ENCODE peak calls at places on chromosomes 7 and 10, in nine cellular contexts. S is adrenal gland; D is ELF-1; T is GM12892; M is A172; C is activated effector memory CD4-positive, alpha-beta T cell treated with Interleukin-2 at 50 U/mL for 16 hours; W is HCT116; X is PC-3; Z is NCI-H345. K is an unnamed sample.
A peak's percentile ranks its signal among the peaks of the same experiment; 100 is the strongest.

GRCh38 chr7:84182301-84182700 is 12.3 kb downstream of the SEMA3A start:
- DNase-seq in S (no peak), D (no peak), T (no peak), M (no peak), C (no peak), W (no peak), X (no peak), Z (no peak), K (no peak)

GRCh38 chr10:15168296-15168780 is at the start of gene NMT2:
- DNase-seq in S (peak; percentile 91), D (peak; percentile 89), T (peak; percentile 90), M (peak; percentile 65), C (no peak), W (peak; percentile 68), X (peak; percentile 65), Z (peak; percentile 83), K (peak; percentile 87)

GRCh38 chr10:36748128-36748871 is 377.1 kb upstream of the ANKRD30A start:
- DNase-seq in S (no peak), D (no peak), T (no peak), M (no peak), C (no peak), W (no peak), X (no peak), Z (no peak), K (no peak)

GRCh38 chr7:103348959-103349358 is 1.5 kb downstream of the PSMC2 start:
- DNase-seq in S (no peak), D (no peak), T (no peak), M (no peak), C (no peak), W (no peak), X (no peak), Z (no peak), K (no peak)

GRCh38 chr7:122137291-122138077 is 6.6 kb downstream of the AASS start:
- DNase-seq in S (no peak), D (no peak), T (no peak), M (peak; percentile 47), C (no peak), W (no peak), X (no peak), Z (no peak), K (no peak)

GRCh38 chr7:88289505-88290129 is 17.1 kb downstream of the STEAP4 start:
- DNase-seq in S (no peak), D (no peak), T (no peak), M (peak; percentile 97), C (no peak), W (peak; percentile 73), X (peak; percentile 88), Z (no peak), K (no peak)

GRCh38 chr10:116687633-116688032 is 54.7 kb downstream of the HSPA12A start:
- DNase-seq in S (no peak), D (no peak), T (no peak), M (no peak), C (no peak), W (no peak), X (no peak), Z (no peak), K (no peak)

GRCh38 chr10:66151346-66151745 is 774.5 kb upstream of the LRRTM3 start:
- DNase-seq in S (no peak), D (no peak), T (no peak), M (no peak), C (no peak), W (no peak), X (peak; percentile 62), Z (no peak), K (no peak)

GRCh38 chr7:92576296-92576695 is 13.9 kb downstream of the FAM133B start:
- DNase-seq in S (no peak), D (no peak), T (no peak), M (no peak), C (no peak), W (no peak), X (no peak), Z (no peak), K (no peak)

GRCh38 chr10:132512693-132513345 is 24.8 kb upstream of the INPP5A start:
- DNase-seq in S (no peak), D (no peak), T (no peak), M (no peak), C (no peak), W (no peak), X (no peak), Z (no peak), K (no peak)

GRCh38 chr10:31927597-31928530 is 767 bp downstream of the ARHGAP12 start:
- DNase-seq in S (peak; percentile 76), D (peak; percentile 77), T (peak; percentile 31), M (peak; percentile 55), C (peak; percentile 49), W (no peak), X (peak; percentile 45), Z (peak; percentile 61), K (peak; percentile 70)

GRCh38 chr7:126163647-126164046 is 1089.1 kb downstream of the GRM8 start:
- DNase-seq in S (no peak), D (no peak), T (no peak), M (no peak), C (no peak), W (no peak), X (no peak), Z (no peak), K (no peak)

GRCh38 chr10:30587522-30588031 is 42.0 kb downstream of the LYZL2 start:
- DNase-seq in S (peak; percentile 62), D (no peak), T (peak; percentile 39), M (no peak), C (no peak), W (no peak), X (no peak), Z (no peak), K (peak; percentile 73)

GRCh38 chr7:12729112-12729511 is 41.7 kb downstream of the ARL4A start:
- DNase-seq in S (peak; percentile 80), D (peak; percentile 28), T (no peak), M (peak; percentile 42), C (no peak), W (no peak), X (peak; percentile 30), Z (peak; percentile 92), K (no peak)

GRCh38 chr7:50962962-50963374 is 180.3 kb upstream of the GRB10 start:
- DNase-seq in S (peak; percentile 79), D (peak; percentile 77), T (no peak), M (peak; percentile 100), C (no peak), W (peak; percentile 86), X (peak; percentile 97), Z (peak; percentile 85), K (no peak)

GRCh38 chr7:98997836-98998235 is 119.5 kb downstream of the TRRAP start:
- DNase-seq in S (no peak), D (no peak), T (no peak), M (no peak), C (no peak), W (no peak), X (no peak), Z (no peak), K (no peak)

GRCh38 chr7:142587578-142588191 is 161.6 kb upstream of the PRSS1 start:
- DNase-seq in S (no peak), D (peak; percentile 37), T (no peak), M (peak; percentile 79), C (no peak), W (peak; percentile 82), X (peak; percentile 82), Z (peak; percentile 20), K (no peak)

GRCh38 chr7:774161-775109 is 47.4 kb upstream of the PRKAR1B start:
- DNase-seq in S (peak; percentile 76), D (peak; percentile 82), T (peak; percentile 67), M (no peak), C (peak; percentile 41), W (peak; percentile 7), X (peak; percentile 32), Z (peak; percentile 32), K (peak; percentile 56)

GRCh38 chr7:128052404-128052803 is 21.2 kb upstream of the LRRC4 start:
- DNase-seq in S (no peak), D (no peak), T (no peak), M (no peak), C (no peak), W (no peak), X (no peak), Z (no peak), K (no peak)

GRCh38 chr7:152643979-152644559 is 31.9 kb downstream of the XRCC2 start:
- DNase-seq in S (no peak), D (peak; percentile 29), T (no peak), M (no peak), C (no peak), W (no peak), X (no peak), Z (no peak), K (no peak)

GRCh38 chr10:78696791-78697420 is 371.9 kb upstream of the ZMIZ1 start:
- DNase-seq in S (peak; percentile 60), D (no peak), T (no peak), M (no peak), C (no peak), W (no peak), X (no peak), Z (no peak), K (no peak)

GRCh38 chr7:254337-255037 is 35.5 kb upstream of the FOXL3 start:
- DNase-seq in S (no peak), D (no peak), T (no peak), M (no peak), C (no peak), W (no peak), X (no peak), Z (no peak), K (no peak)

GRCh38 chr10:5089869-5090268 is 4.3 kb upstream of the AKR1C3 start:
- DNase-seq in S (no peak), D (peak; percentile 42), T (no peak), M (peak; percentile 38), C (no peak), W (peak; percentile 34), X (peak; percentile 49), Z (peak; percentile 84), K (no peak)

GRCh38 chr7:2928613-2929311 is 84.7 kb upstream of the GNA12 start:
- DNase-seq in S (peak; percentile 74), D (no peak), T (no peak), M (no peak), C (no peak), W (no peak), X (no peak), Z (peak; percentile 65), K (no peak)

GRCh38 chr7:41027428-41028115 is 675.3 kb downstream of the INHBA start:
- DNase-seq in S (no peak), D (no peak), T (no peak), M (peak; percentile 100), C (no peak), W (no peak), X (peak; percentile 88), Z (no peak), K (no peak)

GRCh38 chr10:58742141-58742540 is 229.5 kb downstream of the BICC1 start:
- DNase-seq in S (no peak), D (no peak), T (no peak), M (no peak), C (no peak), W (no peak), X (no peak), Z (no peak), K (no peak)

GRCh38 chr10:124082555-124082954 is 10.8 kb downstream of the CHST15 start:
- DNase-seq in S (no peak), D (no peak), T (no peak), M (no peak), C (no peak), W (no peak), X (no peak), Z (no peak), K (no peak)

GRCh38 chr7:84982199-84982598 is 204.7 kb downstream of the SEMA3D start:
- DNase-seq in S (no peak), D (no peak), T (no peak), M (no peak), C (no peak), W (no peak), X (no peak), Z (no peak), K (no peak)

GRCh38 chr10:35486297-35486991 is 118.7 kb upstream of the GJD4 start:
- DNase-seq in S (no peak), D (no peak), T (no peak), M (no peak), C (no peak), W (no peak), X (no peak), Z (no peak), K (no peak)

GRCh38 chr10:98446121-98446655 is 547 bp downstream of the HPS1 start:
- DNase-seq in S (peak; percentile 75), D (peak; percentile 30), T (no peak), M (peak; percentile 19), C (no peak), W (no peak), X (no peak), Z (no peak), K (no peak)

GRCh38 chr7:11709240-11709639 is 122.8 kb downstream of the THSD7A start:
- DNase-seq in S (no peak), D (no peak), T (no peak), M (peak; percentile 55), C (no peak), W (no peak), X (peak; percentile 47), Z (no peak), K (no peak)

K was measured in GM06990.